ENCODE peak calls at places on chromosomes 13 and 19, in six cellular contexts. A is A549, Y is endothelial cell of umbilical vein, B is GM12878, V is HepG2, M is K562. S is an unnamed sample.

GRCh38 chr13:21106089-21106488 is 44.7 kb upstream of the LATS2 start:
- DNase-seq in A (no peak), Y (no peak), B (no peak), V (no peak), M (no peak), S (no peak)

GRCh38 chr13:99960663-99961440 is 10.7 kb downstream of the ZIC5 start:
- DNase-seq in A (no peak), Y (no peak), B (no peak), V (no peak), M (no peak), S (no peak)

GRCh38 chr13:90091611-90092010 is 1255.9 kb upstream of the MIR17HG start:
- DNase-seq in A (no peak), Y (no peak), B (no peak), V (no peak), M (no peak), S (peak)

GRCh38 chr19:50159078-50159477 is 4.0 kb downstream of the IZUMO2 start:
- DNase-seq in A (no peak), Y (no peak), B (no peak), V (no peak), M (no peak), S (no peak)

GRCh38 chr13:96650301-96650886 is 343.9 kb downstream of the OXGR1 start:
- DNase-seq in A (no peak), Y (peak), B (peak), V (no peak), M (no peak), S (no peak)

GRCh38 chr19:13099073-13099999 is 3.3 kb downstream of the LYL1 start:
- DNase-seq in A (no peak), Y (peak), B (no peak), V (no peak), M (peak), S (peak)

GRCh38 chr19:980133-980998 is 3.8 kb upstream of the WDR18 start:
- DNase-seq in A (peak), Y (no peak), B (no peak), V (peak), M (peak), S (peak)

GRCh38 chr19:46069841-46070341 is 29.1 kb upstream of the IGFL4 start:
- DNase-seq in A (peak), Y (peak), B (no peak), V (peak), M (no peak), S (no peak)

GRCh38 chr13:82634946-82635345 is 1247.3 kb downstream of the SLITRK1 start:
- DNase-seq in A (no peak), Y (no peak), B (no peak), V (no peak), M (no peak), S (no peak)

GRCh38 chr19:5850189-5850588 is 1.1 kb downstream of the FUT3 start:
- DNase-seq in A (no peak), Y (no peak), B (no peak), V (no peak), M (no peak), S (no peak)

GRCh38 chr13:91701975-91702374 is 303.6 kb downstream of the GPC5 start:
- DNase-seq in A (no peak), Y (no peak), B (no peak), V (no peak), M (no peak), S (no peak)

GRCh38 chr13:83819611-83820010 is 62.7 kb downstream of the SLITRK1 start:
- DNase-seq in A (no peak), Y (no peak), B (no peak), V (no peak), M (no peak), S (no peak)

GRCh38 chr13:28161370-28161769 is 23.0 kb downstream of the PAN3 start:
- DNase-seq in A (no peak), Y (peak), B (no peak), V (peak), M (peak), S (no peak)
- TF ChIP-seq MYC in A (no peak), Y (no peak), B (no peak), V (no peak), M (no peak), S (no peak)

DNA sequence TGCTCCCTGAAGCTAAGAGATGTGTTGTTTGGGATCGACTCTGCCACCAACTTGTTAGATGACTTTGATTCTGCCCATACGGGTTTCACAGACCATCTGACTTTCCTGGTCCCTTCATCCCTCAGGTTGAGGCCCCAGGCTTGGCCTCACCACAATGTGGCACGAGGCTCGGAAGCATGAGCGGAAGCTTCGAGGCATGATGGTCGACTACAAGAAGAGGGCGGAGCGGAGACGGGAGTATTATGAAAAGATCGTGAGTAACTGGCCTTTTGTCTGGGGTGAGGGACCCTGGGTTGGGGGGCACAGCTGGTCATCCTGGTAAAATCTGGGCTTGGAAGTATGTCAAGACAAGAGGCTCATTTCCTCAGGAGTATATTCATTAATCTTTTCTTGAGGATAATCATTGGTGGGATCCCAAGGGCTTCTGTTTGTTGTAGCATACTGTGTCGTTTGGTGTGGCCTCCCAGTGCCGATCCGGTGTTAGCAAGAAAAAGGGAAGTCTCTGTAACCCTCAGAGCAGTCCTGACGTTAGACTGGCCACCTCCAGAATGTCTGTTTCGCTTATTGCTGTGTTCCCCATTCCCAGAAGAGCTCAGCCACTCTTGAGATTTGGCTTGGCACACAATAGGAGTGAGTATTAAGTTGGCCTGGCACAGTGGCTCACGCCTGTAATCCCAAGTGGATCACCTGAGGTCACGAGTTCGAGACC is 1.4 kb downstream of the CLASRP start:
- DNase-seq in A (no peak), Y (no peak), B (no peak), V (no peak), M (no peak), S (peak)
- TF ChIP-seq MAX in A (no peak), Y (no peak), B (no peak), V (no peak), M (no peak), S (no peak)

DNA sequence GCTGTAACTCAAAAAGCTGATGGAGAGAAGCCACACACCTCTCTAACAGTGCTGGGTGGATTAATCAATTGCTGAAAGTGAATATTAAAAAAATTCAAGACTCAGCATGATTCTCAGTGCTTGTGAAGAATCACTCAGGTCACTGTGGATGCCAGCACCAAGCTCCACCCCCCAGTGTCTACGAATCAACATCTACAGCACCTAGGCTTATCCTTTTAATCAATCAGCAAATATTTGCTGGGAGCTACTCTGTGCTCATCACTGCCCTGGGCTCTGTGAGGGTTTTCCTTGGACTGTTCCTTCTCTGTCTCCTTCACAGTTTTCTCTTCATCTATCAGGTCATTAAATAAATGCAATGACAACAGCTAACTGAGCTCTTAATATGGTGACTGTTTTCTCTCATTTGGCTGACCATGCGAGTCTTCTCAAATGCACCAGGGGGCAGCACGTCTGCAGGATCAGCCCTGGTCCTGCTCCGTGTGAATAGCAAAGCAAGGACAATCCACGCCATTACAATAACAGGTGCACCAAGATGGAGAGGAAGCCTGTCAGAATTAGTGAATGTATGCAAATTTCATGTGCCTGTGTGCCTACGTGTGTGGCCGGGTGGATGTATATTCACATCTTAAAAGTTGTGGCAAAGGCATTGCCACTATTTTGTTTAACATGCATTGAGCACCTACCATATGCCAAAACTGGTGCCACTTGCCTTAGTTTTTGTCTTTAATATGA is 14.6 kb upstream of the C13orf42 start:
- DNase-seq in A (peak), Y (peak), B (peak), V (peak), M (peak), S (peak)
- TF ChIP-seq MYC in A (no peak), Y (no peak), B (no peak), V (no peak), M (no peak), S (peak)

DNA sequence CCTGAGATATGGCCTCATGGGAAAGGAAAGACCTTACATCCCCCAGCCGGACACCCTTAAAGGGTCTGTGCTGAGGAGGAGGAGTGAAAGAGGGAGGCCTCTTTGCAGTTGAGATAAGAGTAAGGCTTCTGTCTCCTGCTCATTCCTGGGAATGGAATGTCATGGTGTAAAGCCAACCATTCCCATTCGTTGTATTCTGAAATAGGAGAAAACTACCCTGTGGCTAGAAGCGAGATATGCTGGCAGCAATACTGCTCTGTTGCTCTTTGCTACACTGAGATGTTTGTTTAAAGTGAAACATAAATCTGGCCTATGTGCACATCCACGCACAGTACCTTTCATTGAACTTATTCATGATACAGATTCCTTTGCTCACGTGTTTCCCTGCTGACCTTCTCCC is 783 bp upstream of the ZNF587B start:
- DNase-seq in A (no peak), Y (no peak), B (no peak), V (peak), M (no peak), S (no peak)
- TF ChIP-seq MAX in A (no peak), Y (no peak), B (no peak), V (no peak), M (no peak), S (no peak)

DNA sequence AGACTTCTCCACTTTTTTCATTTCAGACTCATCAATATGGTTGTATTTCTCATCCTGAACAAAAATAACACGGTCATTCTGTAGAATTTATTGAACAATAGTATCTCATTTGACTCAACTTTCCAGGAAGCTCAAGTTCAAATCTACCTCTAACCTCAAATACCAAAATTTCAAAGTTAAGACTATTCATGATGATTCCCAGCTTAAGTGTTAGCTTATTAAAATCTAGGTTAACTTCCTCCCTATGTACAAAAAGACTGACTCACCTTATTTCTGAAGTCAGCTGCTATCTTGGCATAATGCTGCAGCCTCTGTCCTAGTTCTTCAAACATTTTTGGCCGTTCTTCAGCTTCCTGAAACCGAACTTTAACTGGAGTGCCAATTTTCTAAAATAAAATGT is 23.2 kb downstream of the HSPH1 start:
- DNase-seq in A (no peak), Y (no peak), B (no peak), V (no peak), M (no peak), S (no peak)
- TF ChIP-seq MYC in A (no peak), Y (no peak), B (no peak), V (no peak), M (no peak), S (no peak)

DNA sequence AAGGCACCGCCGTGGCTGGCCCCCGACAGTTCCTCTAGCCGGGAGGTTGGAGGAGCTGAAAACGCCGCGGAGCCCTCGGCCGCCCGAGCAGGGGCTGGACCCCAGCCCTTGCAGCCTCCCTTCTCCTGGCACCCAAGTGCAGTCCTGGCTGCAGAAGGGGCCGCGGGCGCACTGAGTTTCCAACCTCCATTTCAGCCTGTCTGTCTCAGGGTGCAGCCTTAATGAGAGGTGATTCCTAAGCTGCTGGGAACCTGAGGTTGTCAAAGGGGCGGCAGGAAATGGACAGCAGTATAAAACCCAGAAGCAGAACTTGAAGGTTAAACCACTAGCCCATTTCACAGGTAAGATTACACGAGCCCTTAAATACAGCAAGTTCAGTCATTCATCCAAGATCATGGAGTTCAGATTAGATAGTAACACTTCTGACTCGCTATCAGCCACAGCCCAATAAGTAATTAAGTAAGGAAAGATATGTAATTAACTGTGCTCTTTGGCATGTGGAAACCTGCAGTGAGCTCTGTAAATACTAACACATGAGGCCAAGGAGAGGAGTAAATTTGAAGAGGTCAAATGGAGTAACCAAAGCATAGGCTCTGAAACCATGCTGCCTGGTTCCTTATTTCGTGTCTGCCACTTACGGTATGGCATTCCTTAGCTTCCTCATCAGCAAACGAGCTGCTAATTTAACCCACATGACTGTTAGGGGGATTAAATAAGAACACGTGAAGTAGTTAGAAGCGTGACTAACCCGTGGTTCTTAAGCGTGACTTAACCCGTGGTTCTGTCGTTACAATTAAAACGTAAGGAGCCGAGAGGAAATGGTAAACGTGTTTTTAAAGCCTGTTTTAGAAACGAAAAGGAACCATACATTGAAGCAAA is 682 bp downstream of the SETDB2 start:
- DNase-seq in A (peak), Y (no peak), B (peak), V (peak), M (peak), S (peak)
- TF ChIP-seq MAX in A (no peak), Y (no peak), B (peak), V (no peak), M (no peak), S (peak)

DNA sequence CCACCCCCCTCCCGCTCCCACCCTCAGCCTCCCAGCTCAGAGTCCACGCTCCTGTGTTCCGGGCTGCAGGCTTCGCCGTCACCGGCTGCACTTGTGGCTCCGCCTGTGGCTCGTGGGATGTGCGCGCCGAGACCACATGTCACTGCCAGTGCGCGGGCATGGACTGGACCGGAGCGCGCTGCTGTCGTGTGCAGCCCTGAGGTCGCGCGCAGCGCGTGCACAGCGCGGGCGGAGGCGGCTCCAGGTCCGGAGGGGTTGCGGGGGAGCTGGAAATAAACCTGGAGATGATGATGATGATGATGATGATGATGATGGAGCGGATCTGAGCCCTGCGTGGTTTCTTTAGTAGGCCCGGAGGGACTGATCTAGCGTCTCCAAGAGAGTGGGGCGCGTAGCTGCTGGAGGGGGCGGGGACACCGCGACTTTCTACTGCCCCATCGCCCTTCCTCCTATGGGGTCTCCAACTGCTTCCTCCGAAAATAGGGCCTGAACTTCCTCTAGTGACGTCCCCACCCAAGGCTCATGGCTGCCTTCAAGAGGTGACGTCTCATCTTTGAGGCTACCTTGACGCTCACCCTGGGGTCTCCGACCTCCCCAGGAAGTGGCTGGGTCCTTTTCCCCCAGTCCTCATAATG is 1.4 kb downstream of the RETN start:
- DNase-seq in A (no peak), Y (no peak), B (no peak), V (no peak), M (no peak), S (peak)
- TF ChIP-seq MYC in A (no peak), Y (no peak), B (no peak), V (no peak), M (no peak), S (peak)

GRCh38 chr13:109331898-109332297 is 454.5 kb downstream of the IRS2 start:
- DNase-seq in A (no peak), Y (no peak), B (no peak), V (no peak), M (no peak), S (no peak)
- TF ChIP-seq MAX in A (no peak), Y (no peak), B (no peak), V (no peak), M (no peak), S (no peak)

GRCh38 chr13:23850134-23850533 is 39.1 kb downstream of the MIPEP start:
- DNase-seq in A (no peak), Y (no peak), B (no peak), V (no peak), M (no peak), S (no peak)

GRCh38 chr13:23849670-23850069 is 39.5 kb downstream of the MIPEP start:
- DNase-seq in A (no peak), Y (no peak), B (no peak), V (no peak), M (no peak), S (no peak)

GRCh38 chr13:23847545-23847944 is 41.7 kb downstream of the MIPEP start:
- DNase-seq in A (no peak), Y (no peak), B (no peak), V (no peak), M (no peak), S (no peak)

GRCh38 chr13:23848639-23849282 is 40.4 kb downstream of the MIPEP start:
- DNase-seq in A (no peak), Y (no peak), B (no peak), V (no peak), M (no peak), S (no peak)

GRCh38 chr13:23848019-23848418 is 41.2 kb downstream of the MIPEP start:
- DNase-seq in A (no peak), Y (no peak), B (no peak), V (no peak), M (no peak), S (no peak)
- TF ChIP-seq MYC in A (no peak), Y (no peak), B (no peak), V (no peak), M (no peak), S (no peak)

DNA sequence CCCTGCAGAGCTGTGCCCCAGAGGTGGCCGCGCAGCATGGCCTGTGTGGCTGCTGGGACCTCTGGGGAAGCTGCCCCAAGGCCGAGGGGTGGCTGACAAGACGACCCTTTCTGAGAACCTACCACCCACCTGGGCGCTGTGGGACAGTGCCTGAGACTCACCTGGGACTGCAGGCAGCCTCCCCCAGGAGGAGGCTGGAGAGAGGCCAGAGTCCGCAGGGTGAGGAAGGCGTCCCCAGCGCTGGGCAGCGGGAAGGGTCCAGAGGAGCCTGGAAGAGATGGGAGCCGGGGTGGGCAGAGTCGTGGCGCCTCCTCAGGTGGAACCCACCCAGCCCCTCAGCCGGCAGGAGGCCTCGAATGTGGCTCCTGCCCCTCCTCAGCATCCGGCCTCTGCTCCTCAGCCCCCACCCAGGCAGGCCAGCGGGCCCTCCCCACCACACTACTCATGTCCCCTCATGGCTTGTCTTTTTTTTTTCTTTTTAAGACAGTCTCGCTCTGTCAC is 25.3 kb downstream of the CILP2 start:
- DNase-seq in A (no peak), Y (no peak), B (no peak), V (no peak), M (no peak), S (no peak)
- TF ChIP-seq MAX in A (no peak), Y (no peak), B (no peak), V (no peak), M (no peak), S (no peak)